ENCODE peak calls at places on chromosomes 13 and 19, in four cellular contexts. U, Y, X and D are unnamed samples. For H3K9me3, the result is how much of the 10 kb centered on the place peaks cover.

GRCh38 chr19:38549061-38549460 is 68.7 kb downstream of the MAP4K1 start:
- DNase-seq in U (no peak), Y (no peak), X (no peak), D (no peak)

GRCh38 chr13:47628666-47629065 is 372.4 kb downstream of the SUCLA2 start:
- DNase-seq in X (no peak), Y (no peak), U (peak), D (no peak)

GRCh38 chr19:47095707-47096704 is 17.6 kb downstream of the ZC3H4 start:
- DNase-seq in X (no peak), Y (peak), U (no peak), D (no peak)

GRCh38 chr19:2166741-2167738 is 3.3 kb downstream of the DOT1L start:
- DNase-seq in U (peak), X (no peak), Y (peak), D (no peak)

GRCh38 chr19:4425531-4425930 is 23.1 kb downstream of the CHAF1A start:
- DNase-seq in Y (no peak), X (no peak), U (peak), D (no peak)

GRCh38 chr13:114043421-114044053 is 69.7 kb upstream of the C13orf46 start:
- DNase-seq in X (no peak), Y (no peak), U (peak), D (no peak)

GRCh38 chr19:3146677-3147100 is 10.9 kb downstream of the GNA15 start:
- DNase-seq in Y (no peak), U (no peak), X (peak), D (no peak)

GRCh38 chr13:50894504-50894903 is 15.1 kb upstream of the RNASEH2B start:
- DNase-seq in U (no peak), Y (no peak), X (no peak), D (no peak)

GRCh38 chr13:110498765-110499164 is 62.8 kb downstream of the RAB20 start:
- DNase-seq in X (no peak), U (no peak), Y (no peak), D (no peak)

GRCh38 chr13:80215368-80215767 is 125.6 kb downstream of the SPRY2 start:
- DNase-seq in Y (no peak), U (peak), X (no peak), D (no peak)

GRCh38 chr19:6725513-6726231 is 5.2 kb upstream of the C3 start:
- DNase-seq in X (no peak), U (no peak), Y (no peak), D (no peak)

GRCh38 chr13:26412961-26413716 is 144.3 kb upstream of the WASF3 start:
- DNase-seq in X (no peak), U (no peak), Y (no peak), D (no peak)

GRCh38 chr13:52159159-52159982 is at the start of gene NEK3:
- DNase-seq in Y (peak), X (peak), U (peak), D (no peak)

GRCh38 chr19:38015216-38015615 is 108.2 kb downstream of the SIPA1L3 start:
- DNase-seq in U (no peak), X (no peak), Y (no peak), D (no peak)

GRCh38 chr19:41377977-41378707 is 1.8 kb downstream of the TMEM91 start:
- DNase-seq in Y (no peak), X (no peak), U (no peak), D (no peak)

GRCh38 chr19:3479177-3479818 is 1.0 kb downstream of the SMIM24 start:
- DNase-seq in Y (no peak), U (no peak), X (peak), D (peak)

GRCh38 chr19:2288743-2289713 is 7.1 kb upstream of the PEAK3 start:
- DNase-seq in X (no peak), U (no peak), Y (no peak), D (no peak)

GRCh38 chr13:114015608-114016295 is 41.9 kb upstream of the C13orf46 start:
- DNase-seq in X (no peak), U (peak), Y (no peak), D (no peak)

GRCh38 chr13:27921961-27922910 is 2.4 kb downstream of the PDX1 start:
- DNase-seq in Y (no peak), X (no peak), U (no peak), D (no peak)

GRCh38 chr13:99345345-99345744 is 38.1 kb upstream of the GPR183 start:
- DNase-seq in Y (no peak), U (no peak), X (no peak), D (no peak)

GRCh38 chr19:31421856-31422255 is 72.6 kb upstream of the TSHZ3 start:
- DNase-seq in Y (no peak), X (no peak), U (no peak), D (no peak)

GRCh38 chr13:50829226-50829625 is 14.3 kb downstream of the DLEU7 start:
- DNase-seq in Y (no peak), U (no peak), X (no peak), D (no peak)

GRCh38 chr13:112450567-112451240 is 74.5 kb downstream of the SPACA7 start:
- DNase-seq in U (no peak), Y (peak), X (no peak), D (no peak)

GRCh38 chr13:54078271-54078670 is 1049.7 kb downstream of the OLFM4 start:
- DNase-seq in Y (no peak), X (no peak), U (no peak), D (no peak)

GRCh38 chr19:57338798-57339378 is 12.2 kb upstream of the ZNF304 start:
- DNase-seq in X (no peak), U (peak), Y (no peak), D (no peak)

GRCh38 chr13:59371229-59371628 is 792.5 kb downstream of the DIAPH3 start:
- DNase-seq in X (no peak), U (no peak), Y (no peak), D (no peak)

GRCh38 chr13:76758257-76758656 is 127.9 kb downstream of the KCTD12 start:
- DNase-seq in U (no peak), Y (no peak), X (no peak), D (no peak)

GRCh38 chr19:3818918-3819317 is 32.7 kb upstream of the MATK start:
- DNase-seq in X (no peak), U (no peak), Y (no peak), D (no peak)

GRCh38 chr19:925087-925911 is 536 bp upstream of the ARID3A start:
- DNase-seq in U (peak), X (peak), Y (peak), D (peak)

GRCh38 chr13:31209172-31209818 is 9.5 kb downstream of the B3GLCT start:
- DNase-seq in X (no peak), U (peak), Y (no peak), D (peak)

DNA sequence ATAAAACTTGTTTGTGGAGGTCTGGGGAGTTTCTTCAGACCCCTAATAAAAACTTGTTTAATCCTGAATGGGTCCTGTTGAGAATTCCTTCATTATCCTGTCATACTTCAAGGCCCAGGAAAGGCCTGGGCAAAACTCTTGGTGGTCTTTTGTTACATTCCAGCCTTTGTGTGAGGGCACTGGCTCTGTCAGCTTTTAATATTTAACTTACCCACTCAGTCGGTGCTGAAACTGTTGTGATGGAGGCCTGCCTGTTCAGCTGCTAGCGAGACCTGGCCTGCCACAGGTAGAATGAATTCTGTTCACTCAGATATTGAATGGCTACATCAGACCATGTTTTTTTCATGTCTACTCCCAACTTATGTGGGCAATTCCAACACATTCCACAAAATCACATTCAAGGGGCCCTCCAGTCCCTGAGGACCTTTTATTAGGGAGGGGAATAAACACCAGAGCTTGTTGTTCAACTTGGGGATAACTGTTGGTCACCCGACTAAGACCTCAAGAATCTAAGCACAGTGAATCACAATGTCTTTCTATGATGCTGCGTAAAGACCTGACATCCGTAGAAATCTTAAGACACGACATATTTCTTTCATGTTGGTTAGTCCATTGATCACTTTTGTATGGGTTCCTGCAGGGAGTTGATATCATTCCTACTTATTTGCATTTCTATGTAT is 12.5 kb downstream of the NLRP8 start:
- DNase-seq in Y (no peak), U (no peak), X (no peak), D (no peak)
- H3K9me3 ChIP-seq in Y (under half), U (under half), X (under half), D (under half)

GRCh38 chr13:49020328-49020727 is 44.6 kb downstream of the FNDC3A start:
- DNase-seq in U (no peak), Y (no peak), X (no peak), D (no peak)

GRCh38 chr13:49023441-49023840 is 47.7 kb downstream of the FNDC3A start:
- DNase-seq in X (no peak), U (peak), Y (no peak), D (no peak)

GRCh38 chr13:49022472-49023144 is 46.9 kb downstream of the FNDC3A start:
- DNase-seq in Y (no peak), X (no peak), U (peak), D (no peak)

GRCh38 chr13:49021953-49022352 is 46.2 kb downstream of the FNDC3A start:
- DNase-seq in U (no peak), X (no peak), Y (no peak), D (no peak)

GRCh38 chr13:49020940-49021548 is 45.3 kb downstream of the FNDC3A start:
- DNase-seq in X (no peak), U (no peak), Y (no peak), D (no peak)
- H3K9me3 ChIP-seq in X (under half), U (under half), Y (under half), D (under half)

GRCh38 chr19:40078377-40078776 is 12.4 kb downstream of the ZNF780A start:
- DNase-seq in Y (no peak), X (no peak), U (no peak), D (no peak)

GRCh38 chr19:40084948-40085347 is 5.8 kb downstream of the ZNF780A start:
- DNase-seq in U (no peak), Y (no peak), X (no peak), D (no peak)

GRCh38 chr19:40080289-40080688 is 10.5 kb downstream of the ZNF780A start:
- DNase-seq in Y (no peak), U (no peak), X (no peak), D (no peak)
- H3K9me3 ChIP-seq in Y (under half), U (under half), X (under half), D (under half)

GRCh38 chr19:50047686-50048085 is 21.9 kb downstream of the ZNF473 start:
- DNase-seq in U (peak), X (no peak), Y (no peak), D (no peak)

GRCh38 chr19:50053119-50053518 is 27.3 kb downstream of the ZNF473 start:
- DNase-seq in U (no peak), Y (no peak), X (no peak), D (no peak)

GRCh38 chr19:50046649-50047503 is 21.1 kb downstream of the ZNF473 start:
- DNase-seq in X (peak), U (peak), Y (no peak), D (no peak)

GRCh38 chr19:50050406-50051223 is 24.8 kb downstream of the ZNF473 start:
- DNase-seq in Y (peak), X (peak), U (peak), D (no peak)

DNA sequence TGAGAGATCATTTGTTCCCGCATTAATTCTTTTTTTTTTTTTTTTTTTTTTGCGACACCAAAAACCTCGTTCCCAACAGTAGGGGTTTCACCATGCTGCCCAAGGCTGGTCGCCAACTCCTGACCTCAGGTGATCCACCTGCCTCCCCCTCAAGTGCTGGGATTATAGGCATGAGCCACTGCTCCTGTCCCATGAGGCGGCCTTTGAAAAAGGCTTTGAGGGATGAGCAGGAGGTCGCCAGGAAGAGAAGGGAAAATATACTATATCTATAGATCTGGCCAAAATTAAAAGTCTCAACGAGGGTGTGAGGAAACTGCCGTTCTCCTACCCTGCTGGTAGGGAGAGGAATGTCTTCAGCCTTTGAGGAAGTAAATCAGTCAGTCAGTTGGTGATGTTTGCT is 26.2 kb downstream of the ZNF473 start:
- DNase-seq in Y (no peak), X (no peak), U (no peak), D (no peak)
- H3K9me3 ChIP-seq in Y (under half), X (under half), U (under half), D (under half)

GRCh38 chr19:14669940-14670339 is 4.7 kb downstream of the ADGRE3 start:
- DNase-seq in U (no peak), Y (no peak), X (no peak), D (no peak)
- H3K9me3 ChIP-seq in U (under half), Y (under half), X (under half), D (under half)

GRCh38 chr19:44635581-44636438 is 7.9 kb upstream of the PVR start:
- DNase-seq in X (no peak), U (peak), Y (no peak), D (no peak)
- H3K9me3 ChIP-seq in X (under half), U (under half), Y (under half), D (under half)

GRCh38 chr19:23932878-23933277 is 18.2 kb downstream of the ZNF726 start:
- DNase-seq in U (no peak), X (no peak), Y (no peak), D (no peak)
- H3K9me3 ChIP-seq in U (under half), X (under half), Y (under half), D (under half)